ENCODE peak calls at places on chromosomes 6 and 20, in ten cellular contexts. Y is AG04450, O is H1, N is right atrium auricular region, D is fibroblast of lung, F is testis, G is GM23338, C is heart left ventricle, R is astrocyte, K is psoas muscle. Q is an unnamed sample.

GRCh38 chr6:157099912-157100593 is 223.3 kb downstream of the TMEM242 start:
- DNase-seq in F (no peak), Y (no peak), D (no peak), N (no peak), O (no peak), K (no peak), R (no peak), G (no peak), C (no peak), Q (no peak)

GRCh38 chr6:160353950-160354496 is 5.8 kb downstream of the SLC22A3 start:
- DNase-seq in G (no peak), C (no peak), R (no peak), F (no peak), K (no peak), Y (no peak), O (no peak), N (no peak), D (no peak), Q (no peak)

GRCh38 chr6:7604003-7604402 is 14.0 kb downstream of the SNRNP48 start:
- DNase-seq in N (no peak), R (no peak), G (no peak), C (peak), F (no peak), O (no peak), Y (no peak), K (no peak), D (no peak), Q (no peak)

GRCh38 chr20:9617940-9618339 is 103.5 kb downstream of the LAMP5 start:
- DNase-seq in D (peak), O (no peak), G (peak), F (peak), K (no peak), C (no peak), R (peak), N (no peak), Y (no peak), Q (peak)

GRCh38 chr6:14472964-14473363 is 355.4 kb downstream of the CD83 start:
- DNase-seq in G (no peak), K (no peak), O (no peak), F (no peak), Y (no peak), N (no peak), C (no peak), R (no peak), D (peak), Q (no peak)

GRCh38 chr20:58019027-58019849 is 209.2 kb downstream of the ANKRD60 start:
- DNase-seq in C (no peak), O (no peak), Y (no peak), D (no peak), R (peak), F (no peak), G (no peak), N (peak), K (no peak), Q (no peak)

GRCh38 chr6:158220786-158221442 is 52.8 kb downstream of the GTF2H5 start:
- DNase-seq in D (peak), G (peak), K (peak), C (peak), N (peak), Y (no peak), R (peak), O (peak), F (peak), Q (peak)

GRCh38 chr20:62032606-62033368 is 32.9 kb downstream of the TAF4 start:
- DNase-seq in D (peak), Y (no peak), K (peak), N (no peak), R (no peak), F (no peak), C (no peak), G (no peak), O (no peak), Q (no peak)

GRCh38 chr6:42405025-42405424 is 46.7 kb downstream of the TRERF1 start:
- DNase-seq in O (no peak), K (no peak), N (no peak), R (peak), Y (peak), F (no peak), D (peak), G (peak), C (no peak), Q (no peak)

GRCh38 chr20:10683537-10683936 is 9.7 kb upstream of the JAG1 start:
- DNase-seq in G (no peak), D (no peak), O (no peak), F (no peak), C (no peak), N (no peak), R (no peak), K (no peak), Y (no peak), Q (no peak)

GRCh38 chr6:168217880-168218537 is 101.6 kb downstream of the DACT2 start:
- DNase-seq in C (no peak), O (no peak), G (no peak), R (no peak), N (no peak), Y (no peak), D (no peak), K (no peak), F (no peak), Q (no peak)

GRCh38 chr6:74167951-74168350 is 471.9 kb downstream of the CD109 start:
- DNase-seq in C (no peak), D (peak), Y (no peak), G (no peak), O (no peak), N (no peak), F (no peak), K (no peak), R (no peak), Q (no peak)

GRCh38 chr20:4090756-4091331 is 75.5 kb upstream of the RNF24 start:
- DNase-seq in Y (peak), K (no peak), O (peak), R (peak), G (no peak), C (no peak), F (no peak), D (peak), N (no peak), Q (no peak)

GRCh38 chr6:90251295-90251992 is 45.2 kb downstream of the BACH2 start:
- DNase-seq in K (no peak), G (no peak), N (no peak), Y (no peak), F (no peak), R (no peak), O (no peak), C (no peak), D (no peak), Q (no peak)

GRCh38 chr6:121482004-121482693 is 46.7 kb downstream of the GJA1 start:
- DNase-seq in D (peak), C (no peak), G (no peak), K (no peak), N (no peak), R (peak), O (no peak), Y (peak), F (no peak), Q (no peak)

GRCh38 chr6:154277578-154278128 is 79.0 kb downstream of the IPCEF1 start:
- DNase-seq in C (no peak), G (no peak), R (no peak), F (no peak), O (no peak), Y (no peak), D (no peak), K (no peak), N (no peak), Q (no peak)

GRCh38 chr6:36039113-36039512 is 11.5 kb downstream of the MAPK14 start:
- DNase-seq in D (no peak), F (no peak), N (no peak), Y (no peak), O (no peak), K (no peak), C (no peak), R (peak), G (no peak), Q (no peak)

GRCh38 chr20:62303327-62304226 is 780 bp downstream of the ADRM1 start:
- DNase-seq in K (no peak), G (no peak), F (peak), N (no peak), D (no peak), Y (no peak), O (no peak), C (no peak), R (no peak), Q (peak)

GRCh38 chr20:4775322-4776078 is 53.8 kb downstream of the PRND start:
- DNase-seq in O (no peak), F (no peak), R (no peak), C (no peak), G (no peak), Y (no peak), D (no peak), K (no peak), N (no peak), Q (peak)

GRCh38 chr20:36569847-36570429 is 3.5 kb upstream of the TGIF2 start:
- DNase-seq in K (no peak), O (no peak), R (peak), Y (no peak), F (no peak), G (no peak), C (no peak), D (no peak), N (no peak), Q (no peak)

GRCh38 chr20:9999660-10000059 is 35.1 kb upstream of the ANKEF1 start:
- DNase-seq in Y (no peak), D (no peak), G (no peak), K (no peak), C (no peak), N (no peak), R (no peak), O (no peak), F (no peak), Q (no peak)

GRCh38 chr6:23656257-23656731 is 469.7 kb upstream of the NRSN1 start:
- DNase-seq in F (no peak), N (no peak), Y (no peak), K (no peak), D (no peak), C (no peak), G (peak), O (no peak), R (peak), Q (no peak)

GRCh38 chr6:111776236-111777189 is 96.7 kb downstream of the FYN start:
- DNase-seq in Y (no peak), C (no peak), G (no peak), F (no peak), K (no peak), N (no peak), D (peak), R (peak), O (no peak), Q (no peak)

GRCh38 chr6:166306378-166307081 is 1.7 kb downstream of the PRR18 start:
- DNase-seq in N (no peak), G (no peak), O (no peak), Y (no peak), K (no peak), C (no peak), R (no peak), F (no peak), D (no peak), Q (no peak)

GRCh38 chr6:37690964-37691735 is 6.5 kb downstream of the MDGA1 start:
- DNase-seq in D (no peak), O (no peak), C (no peak), N (no peak), K (no peak), Y (no peak), F (no peak), R (peak), G (no peak), Q (no peak)

GRCh38 chr6:2900821-2901644 is 2.1 kb downstream of the SERPINB9 start:
- DNase-seq in N (no peak), F (peak), R (no peak), D (peak), G (no peak), C (peak), K (no peak), Y (no peak), O (no peak), Q (no peak)

GRCh38 chr6:168355716-168356522 is 36.3 kb upstream of the DACT2 start:
- DNase-seq in N (peak), O (peak), C (peak), D (no peak), K (peak), R (no peak), Y (no peak), G (peak), F (peak), Q (peak)

GRCh38 chr6:138182939-138183791 is 21.4 kb downstream of the ARFGEF3 start:
- DNase-seq in N (no peak), G (peak), K (no peak), F (no peak), D (no peak), Y (no peak), O (peak), R (no peak), C (no peak), Q (no peak)

GRCh38 chr6:63904844-63905243 is 269.2 kb downstream of the PHF3 start:
- DNase-seq in Y (no peak), C (no peak), N (no peak), G (no peak), O (no peak), F (no peak), K (no peak), D (peak), R (peak), Q (no peak)

GRCh38 chr6:6515691-6516607 is 72.6 kb upstream of the LY86 start:
- DNase-seq in G (no peak), C (no peak), N (no peak), D (no peak), O (no peak), K (no peak), F (no peak), Y (no peak), R (no peak), Q (no peak)

GRCh38 chr6:53033764-53034163 is 31.4 kb upstream of the FBXO9 start:
- DNase-seq in G (no peak), C (no peak), N (no peak), R (peak), Y (peak), F (no peak), K (no peak), O (no peak), D (peak), Q (no peak)

GRCh38 chr6:158865769-158866168 is 46.6 kb upstream of the EZR start:
- DNase-seq in N (no peak), D (no peak), K (no peak), G (no peak), Y (no peak), C (no peak), O (no peak), F (no peak), R (no peak), Q (no peak)

GRCh38 chr20:11980263-11980662 is 62.6 kb downstream of the BTBD3 start:
- DNase-seq in G (no peak), C (no peak), F (no peak), Y (no peak), O (no peak), N (no peak), R (no peak), D (no peak), K (no peak), Q (no peak)

GRCh38 chr6:136793348-136793747 is 1.1 kb upstream of the MAP3K5 start:
- DNase-seq in D (no peak), F (no peak), N (no peak), O (no peak), R (no peak), G (no peak), K (no peak), C (no peak), Y (no peak), Q (no peak)

GRCh38 chr6:136792945-136793289 is 640 bp upstream of the MAP3K5 start:
- DNase-seq in G (peak), R (peak), K (peak), N (peak), Y (peak), O (peak), F (peak), C (peak), D (peak), Q (peak)

GRCh38 chr6:136790411-136791295 is 1.6 kb downstream of the MAP3K5 start:
- DNase-seq in D (no peak), Y (no peak), K (no peak), C (no peak), N (no peak), R (no peak), G (no peak), F (no peak), O (no peak), Q (no peak)

GRCh38 chr6:136791296-136792065 is 796 bp downstream of the MAP3K5 start:
- DNase-seq in F (peak), N (peak), G (peak), C (peak), Y (no peak), D (peak), K (peak), R (peak), O (no peak), Q (peak)

DNA sequence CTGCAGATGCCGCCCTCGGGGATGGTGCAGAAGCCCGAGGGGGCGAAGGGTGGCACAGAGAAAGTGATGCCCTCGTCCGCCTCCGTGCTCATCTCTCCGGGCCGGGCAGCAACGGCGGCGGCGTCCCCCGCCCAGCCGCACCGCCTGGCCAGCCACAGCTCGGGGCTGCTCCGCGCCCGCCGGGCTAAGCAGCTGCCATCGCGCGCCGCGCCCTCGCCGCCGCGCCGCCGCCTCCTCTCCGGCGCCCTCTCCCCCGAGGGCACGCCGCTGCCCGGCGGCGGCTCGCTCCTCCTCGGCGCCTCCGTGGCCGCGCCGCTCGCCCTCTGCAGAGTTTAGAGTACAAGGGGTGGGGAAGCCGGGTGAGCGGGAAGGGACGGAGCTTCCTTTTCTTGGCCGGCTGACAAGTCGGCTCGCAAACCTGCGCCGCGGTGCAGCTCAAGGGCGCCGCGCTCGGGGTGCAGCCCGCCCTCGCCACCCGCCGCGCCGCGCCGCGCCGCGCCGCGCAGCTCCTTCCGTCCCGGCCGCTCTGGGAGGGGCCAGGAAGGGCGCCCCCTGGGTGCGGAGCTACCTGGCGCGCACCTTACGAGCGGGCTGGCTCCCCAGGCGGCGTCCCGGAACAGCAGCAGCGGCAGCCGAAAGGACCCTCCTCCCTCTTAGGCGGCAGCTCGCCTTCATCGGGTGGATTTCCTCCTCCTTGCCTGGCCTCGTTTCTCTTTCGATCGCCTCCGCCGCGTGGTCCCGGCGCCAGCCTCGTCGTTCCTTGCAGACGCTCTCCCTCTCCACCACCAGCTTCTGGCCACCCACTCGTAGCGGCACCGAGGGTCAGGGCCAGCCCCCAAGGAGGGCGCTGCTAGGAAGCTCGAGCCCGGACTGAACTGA is at the start of gene MAP3K5:
- DNase-seq in N (peak), R (peak), C (peak), O (peak), D (peak), K (peak), G (peak), Y (peak), F (peak), Q (peak)
- TF ChIP-seq CTCF in N (no peak), R (no peak), C (peak), O (peak), D (peak), K (no peak), G (no peak), Y (peak), F (peak), Q (peak)

GRCh38 chr6:56329296-56330050 is 82.1 kb upstream of the COL21A1 start:
- DNase-seq in N (no peak), D (peak), F (no peak), Y (no peak), R (peak), O (no peak), C (no peak), K (no peak), G (no peak), Q (no peak)
- H3K27ac ChIP-seq in N (no peak), D (no peak), F (no peak), Y (peak), R (no peak), O (no peak), C (no peak), K (no peak), G (no peak), Q (no peak)

GRCh38 chr20:50521709-50522674 is 11.8 kb downstream of the PTPN1 start:
- DNase-seq in C (no peak), O (no peak), K (no peak), N (no peak), G (no peak), Y (no peak), F (no peak), D (no peak), R (no peak), Q (no peak)
- TF ChIP-seq CTCF in C (no peak), O (no peak), K (no peak), N (no peak), G (no peak), Y (no peak), F (no peak), D (no peak), R (no peak), Q (no peak)

GRCh38 chr20:49674383-49675352 is 39.0 kb downstream of the B4GALT5 start:
- DNase-seq in Y (no peak), C (no peak), R (peak), D (peak), F (no peak), K (no peak), N (no peak), O (no peak), G (no peak), Q (no peak)

GRCh38 chr20:49677777-49678758 is 35.6 kb downstream of the B4GALT5 start:
- DNase-seq in F (no peak), N (no peak), C (no peak), Y (no peak), R (no peak), O (no peak), D (no peak), G (no peak), K (no peak), Q (no peak)

GRCh38 chr20:49675368-49676151 is 38.1 kb downstream of the B4GALT5 start:
- DNase-seq in Y (no peak), C (no peak), K (no peak), F (no peak), G (no peak), R (peak), D (no peak), O (no peak), N (no peak), Q (no peak)

GRCh38 chr20:49680475-49680874 is 33.2 kb downstream of the B4GALT5 start:
- DNase-seq in K (no peak), Y (no peak), O (no peak), F (no peak), R (no peak), C (no peak), N (no peak), D (peak), G (no peak), Q (no peak)

DNA sequence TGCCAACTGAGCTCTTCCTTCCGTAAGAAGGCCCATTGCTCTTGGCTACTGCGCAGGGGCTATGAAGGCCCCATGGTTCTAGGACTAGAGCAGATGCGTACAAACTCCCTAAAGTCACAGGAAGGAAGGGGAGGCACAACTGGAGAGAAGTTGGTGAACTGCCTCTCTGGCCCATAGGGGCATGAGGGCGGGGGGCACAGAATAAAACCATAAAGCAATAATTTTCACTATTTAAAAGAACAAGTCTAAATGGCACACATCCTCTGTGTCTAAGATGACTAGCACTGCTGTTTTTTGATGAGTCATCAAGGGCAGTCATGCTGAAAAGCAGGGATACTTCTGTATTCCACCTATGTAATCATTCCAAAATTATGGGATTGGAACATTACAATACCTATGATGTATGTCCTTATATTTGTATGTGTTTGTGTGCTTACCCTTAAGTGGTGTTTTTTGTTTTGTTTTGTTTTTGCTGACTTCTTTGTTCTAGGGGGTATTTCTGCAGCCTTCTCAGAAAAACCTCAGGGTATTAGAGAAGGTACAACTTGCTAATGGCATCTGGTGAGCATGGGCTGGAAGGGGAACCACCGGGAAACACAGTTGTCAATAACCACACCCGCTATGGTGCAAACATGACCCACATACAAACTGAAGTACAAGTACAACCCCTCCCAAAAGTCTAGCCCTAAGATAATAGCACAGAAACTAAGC is 36.9 kb downstream of the B4GALT5 start:
- DNase-seq in F (no peak), O (no peak), K (no peak), Y (no peak), D (peak), G (no peak), R (peak), N (no peak), C (no peak), Q (no peak)
- H3K27ac ChIP-seq in F (peak), O (no peak), K (peak), Y (peak), D (peak), G (no peak), R (peak), N (peak), C (no peak), Q (no peak)